ENCODE peak calls at places on chromosomes 16 and 17, in eight cellular contexts. Y, G, O, H, C, X, L and Q are unnamed samples. For H3K4me1, the result is how much of the 10 kb centered on the place peaks cover.

GRCh38 chr17:61354895-61355294 is 44.7 kb upstream of the TBX2 start:
- DNase-seq in X (no peak), G (no peak), C (no peak), Y (no peak), H (peak), L (no peak), O (no peak), Q (no peak)

GRCh38 chr16:22888791-22889190 is 74.8 kb downstream of the HS3ST2 start:
- DNase-seq in C (no peak), G (no peak), H (peak), X (no peak), L (no peak), Y (no peak), O (no peak), Q (no peak)

GRCh38 chr17:17737938-17738894 is 57.0 kb downstream of the RAI1 start:
- DNase-seq in X (no peak), L (no peak), O (peak), Y (no peak), G (peak), C (no peak), H (peak), Q (no peak)

GRCh38 chr17:36901506-36901905 is 35.8 kb upstream of the LHX1 start:
- DNase-seq in O (peak), C (no peak), X (no peak), H (peak), G (no peak), L (peak), Y (no peak), Q (no peak)

GRCh38 chr16:50473375-50473945 is 74.7 kb upstream of the NKD1 start:
- DNase-seq in H (no peak), Y (no peak), X (peak), L (peak), G (no peak), O (no peak), C (peak), Q (no peak)

GRCh38 chr17:82983510-82984248 is 95.7 kb upstream of the METRNL start:
- DNase-seq in X (no peak), L (no peak), Y (no peak), H (no peak), C (no peak), G (no peak), O (no peak), Q (no peak)

GRCh38 chr17:58002973-58003372 is 4.1 kb downstream of the SRSF1 start:
- DNase-seq in Y (no peak), L (no peak), C (no peak), G (no peak), O (no peak), H (no peak), X (no peak), Q (no peak)

GRCh38 chr17:3770471-3770870 is 30.5 kb downstream of the ITGAE start:
- DNase-seq in L (no peak), X (no peak), O (no peak), H (no peak), Y (no peak), G (no peak), C (no peak), Q (no peak)

GRCh38 chr17:73261617-73261951 is at the start of gene CPSF4L:
- DNase-seq in Y (no peak), C (no peak), L (no peak), G (no peak), X (no peak), O (no peak), H (no peak), Q (no peak)

GRCh38 chr16:17724242-17724898 is 253.6 kb upstream of the XYLT1 start:
- DNase-seq in O (no peak), G (no peak), X (no peak), C (peak), Y (no peak), L (no peak), H (no peak), Q (no peak)

GRCh38 chr16:67017810-67018488 is 11.0 kb upstream of the CBFB start:
- DNase-seq in C (peak), L (peak), H (peak), X (peak), G (peak), O (peak), Y (peak), Q (peak)

GRCh38 chr16:53235851-53236250 is 181.1 kb downstream of the CHD9 start:
- DNase-seq in C (no peak), X (no peak), H (no peak), G (no peak), O (no peak), Y (no peak), L (no peak), Q (no peak)

GRCh38 chr17:37212184-37212583 is 163.6 kb upstream of the C17orf78 start:
- DNase-seq in L (no peak), X (no peak), G (no peak), C (no peak), O (no peak), H (no peak), Y (no peak), Q (no peak)

GRCh38 chr17:57593739-57594462 is 151.2 kb downstream of the CCDC182 start:
- DNase-seq in O (no peak), X (no peak), L (no peak), C (no peak), G (no peak), Y (no peak), H (no peak), Q (no peak)

GRCh38 chr16:19223235-19223847 is 55.3 kb downstream of the SYT17 start:
- DNase-seq in C (peak), L (peak), Y (peak), O (peak), G (no peak), X (no peak), H (peak), Q (peak)

GRCh38 chr16:55325458-55326109 is 1.6 kb downstream of the IRX6 start:
- DNase-seq in Y (no peak), H (peak), L (no peak), G (no peak), X (no peak), C (no peak), O (no peak), Q (no peak)

GRCh38 chr17:83062011-83062817 is 17.2 kb upstream of the METRNL start:
- DNase-seq in O (no peak), L (no peak), H (no peak), X (no peak), Y (no peak), G (peak), C (no peak), Q (no peak)

GRCh38 chr17:9240659-9241370 is 219.5 kb downstream of the NTN1 start:
- DNase-seq in C (peak), H (peak), Y (no peak), X (no peak), G (no peak), L (peak), O (peak), Q (no peak)

GRCh38 chr17:49707246-49707607 is 537 bp downstream of the SLC35B1 start:
- DNase-seq in O (no peak), Y (no peak), X (no peak), G (no peak), C (peak), H (peak), L (no peak), Q (no peak)

GRCh38 chr17:39174907-39175694 is 9.1 kb upstream of the ARL5C start:
- DNase-seq in X (no peak), H (peak), O (peak), L (peak), Y (peak), C (peak), G (peak), Q (no peak)

GRCh38 chr17:63645775-63646491 is 23.7 kb downstream of the MAP3K3 start:
- DNase-seq in H (no peak), X (no peak), C (no peak), L (no peak), O (no peak), G (no peak), Y (no peak), Q (no peak)

GRCh38 chr17:61875285-61875684 is 12.0 kb upstream of the BRIP1 start:
- DNase-seq in C (no peak), L (no peak), H (no peak), O (no peak), G (no peak), X (no peak), Y (no peak), Q (no peak)

GRCh38 chr17:59494757-59495368 is 70.5 kb upstream of the DHX40 start:
- DNase-seq in L (no peak), G (no peak), O (no peak), C (no peak), X (no peak), H (no peak), Y (no peak), Q (no peak)

GRCh38 chr16:1080801-1081733 is 8.5 kb downstream of the SSTR5 start:
- DNase-seq in Y (no peak), L (no peak), C (no peak), X (no peak), G (no peak), O (no peak), H (no peak), Q (no peak)

GRCh38 chr16:23401142-23401541 is 51.8 kb downstream of the COG7 start:
- DNase-seq in O (no peak), L (no peak), G (no peak), H (no peak), Y (no peak), C (no peak), X (no peak), Q (no peak)

GRCh38 chr16:50574852-50575251 is 26.7 kb downstream of the NKD1 start:
- DNase-seq in X (no peak), C (no peak), O (no peak), L (no peak), H (no peak), Y (no peak), G (no peak), Q (no peak)

GRCh38 chr16:9351440-9351839 is 260.0 kb downstream of the HAPSTR1 start:
- DNase-seq in G (no peak), Y (peak), X (no peak), C (no peak), O (no peak), H (no peak), L (no peak), Q (no peak)

GRCh38 chr16:3215601-3216262 is 19.2 kb downstream of the ZNF200 start:
- DNase-seq in L (no peak), X (no peak), C (no peak), H (no peak), G (no peak), O (no peak), Y (no peak), Q (no peak)

GRCh38 chr17:62178579-62178978 is 113.5 kb upstream of the MED13 start:
- DNase-seq in H (no peak), O (peak), X (no peak), L (no peak), G (no peak), Y (no peak), C (no peak), Q (no peak)

GRCh38 chr17:75500419-75501216 is 14.7 kb downstream of the CASKIN2 start:
- DNase-seq in X (no peak), C (no peak), G (peak), H (no peak), O (no peak), Y (no peak), L (no peak), Q (no peak)

GRCh38 chr17:45200701-45201100 is 21.0 kb upstream of the FMNL1 start:
- DNase-seq in G (no peak), Y (no peak), L (peak), O (no peak), H (peak), C (peak), X (no peak), Q (no peak)

DNA sequence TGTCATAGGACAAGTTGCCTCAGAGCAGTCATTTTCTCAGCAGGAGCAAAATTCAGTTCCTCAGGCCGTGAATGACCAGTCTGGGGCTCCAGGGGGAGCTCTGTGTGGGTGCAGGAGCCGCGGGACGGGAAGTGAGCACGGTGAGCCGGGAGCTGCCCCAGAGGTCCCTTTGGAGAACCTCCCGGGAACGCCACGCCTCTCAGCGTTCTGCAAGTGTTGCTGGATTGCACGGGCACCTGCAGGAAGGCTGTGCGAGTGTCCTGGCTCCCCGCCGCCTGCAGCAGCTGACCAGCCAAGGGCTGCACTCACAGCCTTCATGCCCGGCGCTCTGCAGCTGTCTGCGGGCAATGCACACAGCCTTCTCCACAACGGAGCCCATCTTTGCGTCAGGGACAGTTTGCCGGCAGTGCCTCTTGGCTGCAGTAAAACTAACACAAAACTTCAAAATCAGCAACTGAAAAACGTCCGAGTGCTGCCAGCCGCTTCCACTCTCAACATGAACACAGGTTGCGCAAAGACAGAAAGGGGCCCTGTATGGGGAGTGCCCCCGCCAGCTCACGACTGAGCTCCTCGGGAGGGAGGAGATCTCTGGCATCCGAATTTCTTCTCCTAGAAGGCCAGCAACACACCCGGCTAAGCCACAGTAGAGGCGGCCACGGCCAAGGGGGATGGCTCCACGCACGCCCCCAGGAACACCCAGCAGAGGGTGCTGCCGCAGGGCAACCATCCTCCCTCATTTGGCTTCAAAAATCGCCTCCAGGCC is 16.0 kb downstream of the NDUFAF8 start:
- DNase-seq in O (peak), C (peak), Y (no peak), L (peak), H (peak), X (no peak), G (no peak), Q (no peak)
- TF ChIP-seq REST in O (no peak), C (no peak), Y (no peak), L (no peak), H (no peak), X (no peak), G (no peak), Q (no peak)

GRCh38 chr16:58377932-58378331 is 14.3 kb upstream of the GINS3 start:
- DNase-seq in O (no peak), X (no peak), G (no peak), L (no peak), Y (no peak), C (no peak), H (no peak), Q (no peak)

GRCh38 chr16:58375386-58375785 is 16.9 kb upstream of the GINS3 start:
- DNase-seq in C (no peak), G (no peak), L (no peak), O (no peak), H (no peak), X (no peak), Y (no peak), Q (no peak)

GRCh38 chr16:58381661-58382060 is 10.6 kb upstream of the GINS3 start:
- DNase-seq in Y (no peak), L (no peak), O (no peak), G (no peak), H (no peak), X (no peak), C (no peak), Q (no peak)

GRCh38 chr16:58379736-58380135 is 12.5 kb upstream of the GINS3 start:
- DNase-seq in C (no peak), Y (no peak), X (no peak), O (no peak), G (no peak), H (no peak), L (no peak), Q (no peak)

GRCh38 chr16:58378401-58378800 is 13.9 kb upstream of the GINS3 start:
- DNase-seq in H (no peak), L (no peak), C (no peak), G (no peak), O (no peak), Y (no peak), X (no peak), Q (no peak)
- H3K4me1 ChIP-seq in H (under half), L (under half), C (under half), G (under half), O (under half), Y (under half), X (under half), Q (under half)

GRCh38 chr17:71423871-71424546 is 696.8 kb upstream of the SOX9 start:
- DNase-seq in Y (peak), G (no peak), O (peak), H (peak), X (no peak), L (no peak), C (no peak), Q (peak)
- TF ChIP-seq REST in Y (no peak), G (no peak), O (no peak), H (no peak), X (no peak), L (no peak), C (no peak), Q (no peak)

GRCh38 chr17:31684901-31685300 is 174.1 kb downstream of the COPRS start:
- DNase-seq in L (no peak), X (no peak), G (no peak), Y (no peak), C (no peak), O (no peak), H (no peak), Q (no peak)
- H3K4me1 ChIP-seq in L (under half), X (under half), G (under half), Y (under half), C (under half), O (under half), H (under half), Q (under half)

GRCh38 chr17:29131814-29132682 is 48.1 kb downstream of the MYO18A start:
- DNase-seq in L (no peak), O (no peak), C (peak), H (no peak), G (peak), Y (no peak), X (no peak), Q (no peak)
- TF ChIP-seq REST in L (no peak), O (no peak), C (no peak), H (no peak), G (no peak), Y (no peak), X (no peak), Q (no peak)

GRCh38 chr16:86497551-86498021 is 12.7 kb upstream of the FOXF1 start:
- DNase-seq in C (no peak), X (no peak), G (no peak), L (no peak), O (no peak), H (peak), Y (no peak), Q (no peak)
- H3K4me1 ChIP-seq in C (under half), X (under half), G (under half), L (under half), O (under half), H (under half), Y (under half), Q (under half)

GRCh38 chr17:51461578-51462004 is 201.2 kb downstream of the UTP18 start:
- DNase-seq in L (peak), H (peak), G (peak), C (peak), O (peak), X (no peak), Y (peak), Q (peak)
- TF ChIP-seq REST in L (no peak), H (no peak), G (no peak), C (no peak), O (no peak), X (no peak), Y (no peak), Q (no peak)

GRCh38 chr17:48438662-48439061 is 8.6 kb upstream of the SKAP1 start:
- DNase-seq in Y (no peak), C (peak), G (no peak), X (no peak), H (no peak), L (no peak), O (no peak), Q (no peak)
- H3K4me1 ChIP-seq in Y (under half), C (under half), G (under half), X (half or more), H (under half), L (under half), O (under half), Q (under half)

GRCh38 chr17:5635949-5636348 is 51.6 kb upstream of the NLRP1 start:
- DNase-seq in H (no peak), Y (no peak), X (peak), G (no peak), C (no peak), L (no peak), O (no peak), Q (no peak)

GRCh38 chr17:5631958-5632357 is 47.6 kb upstream of the NLRP1 start:
- DNase-seq in G (no peak), L (no peak), H (peak), C (no peak), Y (no peak), X (no peak), O (no peak), Q (no peak)

GRCh38 chr17:5628262-5628661 is 44.0 kb upstream of the NLRP1 start:
- DNase-seq in H (no peak), L (no peak), G (no peak), C (no peak), X (no peak), O (no peak), Y (no peak), Q (no peak)

GRCh38 chr17:5629133-5629532 is 44.8 kb upstream of the NLRP1 start:
- DNase-seq in Y (no peak), X (no peak), L (no peak), O (no peak), G (no peak), C (no peak), H (no peak), Q (no peak)

GRCh38 chr17:5630434-5630833 is 46.1 kb upstream of the NLRP1 start:
- DNase-seq in G (no peak), L (no peak), O (no peak), H (no peak), C (no peak), Y (no peak), X (no peak), Q (no peak)
- TF ChIP-seq REST in G (no peak), L (no peak), O (no peak), H (no peak), C (no peak), Y (no peak), X (no peak), Q (no peak)

DNA sequence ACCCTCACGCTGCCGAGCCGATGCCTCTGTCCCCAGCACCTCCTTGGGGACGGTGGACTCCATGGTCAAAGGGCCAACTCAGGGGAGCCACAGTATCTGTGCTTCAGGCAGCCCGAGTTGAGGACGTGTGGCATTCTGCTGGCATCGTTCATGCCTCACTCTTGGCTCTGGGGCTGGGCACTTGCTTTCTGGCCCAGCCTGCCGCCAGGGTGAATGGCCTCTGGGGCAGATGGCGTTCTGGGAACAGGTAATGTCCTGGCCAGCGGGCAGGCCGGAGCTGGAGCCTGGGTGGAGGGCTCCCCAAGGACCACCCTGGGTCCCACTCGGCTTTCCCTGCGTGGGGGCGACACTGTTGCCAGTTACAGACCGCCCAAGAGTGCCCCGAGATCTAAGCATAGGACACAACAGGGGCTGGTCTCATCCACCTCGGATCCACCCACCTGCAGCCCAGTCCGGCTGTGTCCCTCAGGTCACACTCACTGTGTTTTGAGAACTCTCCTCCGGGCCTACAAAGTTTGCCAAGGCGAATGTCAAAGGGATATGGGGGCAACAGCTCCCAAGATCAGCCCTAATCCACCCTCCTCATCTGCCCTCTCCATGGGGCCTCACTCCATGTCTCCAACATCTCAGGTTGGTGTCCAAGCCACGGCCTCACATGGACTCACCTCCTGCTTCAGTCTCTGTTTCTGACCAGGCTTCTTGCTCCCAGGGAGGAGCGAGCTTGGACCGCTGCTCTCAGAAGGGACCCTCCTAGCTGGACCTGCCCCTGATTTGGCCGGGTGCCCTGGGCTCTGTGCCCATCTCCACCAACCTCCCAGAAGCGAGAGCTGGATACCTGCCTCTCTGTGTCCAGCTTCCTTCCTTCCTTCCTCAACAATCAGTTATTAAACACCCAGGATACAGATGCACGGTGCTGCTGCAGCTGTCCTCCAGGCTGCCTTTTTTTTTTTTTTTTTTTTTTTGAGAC is 60.8 kb downstream of the TMEM235 start:
- DNase-seq in C (no peak), Y (no peak), L (no peak), H (no peak), X (no peak), O (no peak), G (peak), Q (no peak)
- H3K4me1 ChIP-seq in C (under half), Y (under half), L (under half), H (under half), X (under half), O (under half), G (under half), Q (under half)